ENCODE peak calls at places on chromosomes 11 and 22, in ten cellular contexts. One of them, this sample, is unnamed.

GRCh38 chr22:25749420-25750169 is 7.6 kb downstream of the MYO18B start:
- DNase-seq in MCF 10A: no peak
- DNase-seq in neural progenitor cell: no peak
- DNase-seq in IMR-90: no peak
- DNase-seq in lower leg skin: no peak
- DNase-seq in pancreas: no peak
- DNase-seq in bronchial epithelial cell: no peak
- DNase-seq in CD8-positive, alpha-beta T cell: no peak
- DNase-seq in thyroid gland: no peak
- DNase-seq in gastrocnemius medialis: peak
- DNase-seq in this sample: no peak

GRCh38 chr11:9231848-9232177 is 33.3 kb downstream of the DENND5A start:
- DNase-seq in IMR-90: peak
- DNase-seq in gastrocnemius medialis: no peak
- DNase-seq in thyroid gland: no peak
- DNase-seq in neural progenitor cell: no peak
- DNase-seq in MCF 10A: no peak
- DNase-seq in bronchial epithelial cell: no peak
- DNase-seq in lower leg skin: no peak
- DNase-seq in pancreas: no peak
- DNase-seq in CD8-positive, alpha-beta T cell: no peak
- DNase-seq in this sample: no peak

GRCh38 chr11:34356918-34357645 is 728 bp downstream of the ABTB2 start:
- DNase-seq in MCF 10A: peak
- DNase-seq in gastrocnemius medialis: peak
- DNase-seq in bronchial epithelial cell: peak
- DNase-seq in pancreas: peak
- DNase-seq in CD8-positive, alpha-beta T cell: no peak
- DNase-seq in lower leg skin: peak
- DNase-seq in IMR-90: peak
- DNase-seq in neural progenitor cell: peak
- DNase-seq in thyroid gland: peak
- DNase-seq in this sample: peak

GRCh38 chr11:68231598-68231997 is 18.5 kb upstream of the KMT5B start:
- DNase-seq in gastrocnemius medialis: no peak
- DNase-seq in CD8-positive, alpha-beta T cell: no peak
- DNase-seq in bronchial epithelial cell: no peak
- DNase-seq in MCF 10A: no peak
- DNase-seq in lower leg skin: no peak
- DNase-seq in IMR-90: no peak
- DNase-seq in neural progenitor cell: no peak
- DNase-seq in thyroid gland: no peak
- DNase-seq in pancreas: no peak
- DNase-seq in this sample: no peak

GRCh38 chr11:2559527-2560311 is 114.9 kb downstream of the KCNQ1 start:
- DNase-seq in CD8-positive, alpha-beta T cell: no peak
- DNase-seq in MCF 10A: no peak
- DNase-seq in IMR-90: no peak
- DNase-seq in neural progenitor cell: no peak
- DNase-seq in pancreas: no peak
- DNase-seq in thyroid gland: no peak
- DNase-seq in bronchial epithelial cell: no peak
- DNase-seq in lower leg skin: no peak
- DNase-seq in gastrocnemius medialis: no peak
- DNase-seq in this sample: no peak

GRCh38 chr11:2409026-2409553 is 8.5 kb downstream of the TSSC4 start:
- DNase-seq in CD8-positive, alpha-beta T cell: no peak
- DNase-seq in gastrocnemius medialis: no peak
- DNase-seq in bronchial epithelial cell: no peak
- DNase-seq in lower leg skin: no peak
- DNase-seq in thyroid gland: no peak
- DNase-seq in neural progenitor cell: no peak
- DNase-seq in IMR-90: no peak
- DNase-seq in MCF 10A: no peak
- DNase-seq in pancreas: no peak
- DNase-seq in this sample: no peak

GRCh38 chr11:73295259-73295995 is 12.6 kb upstream of the ARHGEF17 start:
- DNase-seq in neural progenitor cell: peak
- DNase-seq in gastrocnemius medialis: no peak
- DNase-seq in bronchial epithelial cell: peak
- DNase-seq in pancreas: no peak
- DNase-seq in thyroid gland: peak
- DNase-seq in MCF 10A: peak
- DNase-seq in CD8-positive, alpha-beta T cell: peak
- DNase-seq in IMR-90: peak
- DNase-seq in lower leg skin: no peak
- DNase-seq in this sample: no peak

GRCh38 chr11:129694538-129694937 is 121.1 kb upstream of the TMEM45B start:
- DNase-seq in pancreas: no peak
- DNase-seq in MCF 10A: peak
- DNase-seq in neural progenitor cell: no peak
- DNase-seq in gastrocnemius medialis: no peak
- DNase-seq in CD8-positive, alpha-beta T cell: no peak
- DNase-seq in thyroid gland: no peak
- DNase-seq in bronchial epithelial cell: no peak
- DNase-seq in IMR-90: no peak
- DNase-seq in lower leg skin: no peak
- DNase-seq in this sample: no peak

GRCh38 chr22:30947821-30948454 is 20.6 kb downstream of the MORC2 start:
- DNase-seq in thyroid gland: no peak
- DNase-seq in neural progenitor cell: peak
- DNase-seq in IMR-90: peak
- DNase-seq in bronchial epithelial cell: peak
- DNase-seq in gastrocnemius medialis: no peak
- DNase-seq in MCF 10A: peak
- DNase-seq in pancreas: no peak
- DNase-seq in CD8-positive, alpha-beta T cell: no peak
- DNase-seq in lower leg skin: no peak
- DNase-seq in this sample: peak

GRCh38 chr11:83610996-83611395 is 324.8 kb upstream of the CCDC90B start:
- DNase-seq in IMR-90: no peak
- DNase-seq in neural progenitor cell: no peak
- DNase-seq in bronchial epithelial cell: no peak
- DNase-seq in gastrocnemius medialis: no peak
- DNase-seq in CD8-positive, alpha-beta T cell: no peak
- DNase-seq in MCF 10A: no peak
- DNase-seq in lower leg skin: no peak
- DNase-seq in pancreas: no peak
- DNase-seq in thyroid gland: no peak
- DNase-seq in this sample: no peak

GRCh38 chr22:30891443-30891755 is 77.2 kb downstream of the MORC2 start:
- DNase-seq in IMR-90: no peak
- DNase-seq in lower leg skin: no peak
- DNase-seq in MCF 10A: no peak
- DNase-seq in gastrocnemius medialis: no peak
- DNase-seq in neural progenitor cell: no peak
- DNase-seq in bronchial epithelial cell: no peak
- DNase-seq in thyroid gland: no peak
- DNase-seq in CD8-positive, alpha-beta T cell: no peak
- DNase-seq in pancreas: peak
- DNase-seq in this sample: no peak

GRCh38 chr22:35634981-35635540 is 13.2 kb upstream of the APOL6 start:
- DNase-seq in bronchial epithelial cell: no peak
- DNase-seq in IMR-90: peak
- DNase-seq in pancreas: no peak
- DNase-seq in thyroid gland: no peak
- DNase-seq in MCF 10A: no peak
- DNase-seq in neural progenitor cell: no peak
- DNase-seq in CD8-positive, alpha-beta T cell: no peak
- DNase-seq in gastrocnemius medialis: no peak
- DNase-seq in lower leg skin: no peak
- DNase-seq in this sample: no peak

GRCh38 chr11:90846628-90847027 is 623.8 kb upstream of the CHORDC1 start:
- DNase-seq in thyroid gland: no peak
- DNase-seq in IMR-90: no peak
- DNase-seq in CD8-positive, alpha-beta T cell: no peak
- DNase-seq in lower leg skin: no peak
- DNase-seq in bronchial epithelial cell: no peak
- DNase-seq in gastrocnemius medialis: no peak
- DNase-seq in pancreas: no peak
- DNase-seq in neural progenitor cell: no peak
- DNase-seq in MCF 10A: no peak
- DNase-seq in this sample: no peak

GRCh38 chr22:49964493-49965290 is 4.1 kb downstream of the PIM3 start:
- DNase-seq in bronchial epithelial cell: no peak
- DNase-seq in thyroid gland: peak
- DNase-seq in pancreas: peak
- DNase-seq in CD8-positive, alpha-beta T cell: no peak
- DNase-seq in neural progenitor cell: peak
- DNase-seq in gastrocnemius medialis: peak
- DNase-seq in MCF 10A: no peak
- DNase-seq in lower leg skin: no peak
- DNase-seq in IMR-90: no peak
- DNase-seq in this sample: no peak

GRCh38 chr11:6210274-6210955 is 5.1 kb downstream of the C11orf42 start:
- DNase-seq in lower leg skin: no peak
- DNase-seq in thyroid gland: no peak
- DNase-seq in pancreas: no peak
- DNase-seq in bronchial epithelial cell: no peak
- DNase-seq in gastrocnemius medialis: no peak
- DNase-seq in neural progenitor cell: no peak
- DNase-seq in IMR-90: peak
- DNase-seq in CD8-positive, alpha-beta T cell: no peak
- DNase-seq in MCF 10A: no peak
- DNase-seq in this sample: peak

GRCh38 chr11:86274503-86274902 is 27.5 kb upstream of the HIKESHI start:
- DNase-seq in IMR-90: no peak
- DNase-seq in MCF 10A: peak
- DNase-seq in gastrocnemius medialis: no peak
- DNase-seq in lower leg skin: no peak
- DNase-seq in thyroid gland: no peak
- DNase-seq in CD8-positive, alpha-beta T cell: no peak
- DNase-seq in bronchial epithelial cell: no peak
- DNase-seq in neural progenitor cell: peak
- DNase-seq in pancreas: no peak
- DNase-seq in this sample: no peak
- TF ChIP-seq CTCF in IMR-90: peak
- TF ChIP-seq CTCF in MCF 10A: no peak
- TF ChIP-seq CTCF in gastrocnemius medialis: no peak
- TF ChIP-seq CTCF in lower leg skin: no peak
- TF ChIP-seq CTCF in thyroid gland: no peak
- TF ChIP-seq CTCF in CD8-positive, alpha-beta T cell: no peak
- TF ChIP-seq CTCF in bronchial epithelial cell: peak
- TF ChIP-seq CTCF in neural progenitor cell: peak
- TF ChIP-seq CTCF in pancreas: no peak
- TF ChIP-seq CTCF in this sample: no peak

GRCh38 chr11:16881074-16881709 is 133.0 kb downstream of the PLEKHA7 start:
- DNase-seq in lower leg skin: peak
- DNase-seq in gastrocnemius medialis: peak
- DNase-seq in bronchial epithelial cell: peak
- DNase-seq in thyroid gland: peak
- DNase-seq in pancreas: peak
- DNase-seq in neural progenitor cell: peak
- DNase-seq in IMR-90: peak
- DNase-seq in CD8-positive, alpha-beta T cell: no peak
- DNase-seq in MCF 10A: peak
- DNase-seq in this sample: no peak

GRCh38 chr11:16880184-16880583 is 134.0 kb downstream of the PLEKHA7 start:
- DNase-seq in CD8-positive, alpha-beta T cell: no peak
- DNase-seq in thyroid gland: no peak
- DNase-seq in neural progenitor cell: no peak
- DNase-seq in lower leg skin: no peak
- DNase-seq in gastrocnemius medialis: no peak
- DNase-seq in MCF 10A: no peak
- DNase-seq in pancreas: no peak
- DNase-seq in IMR-90: no peak
- DNase-seq in bronchial epithelial cell: no peak
- DNase-seq in this sample: no peak

GRCh38 chr11:16881766-16882165 is 132.4 kb downstream of the PLEKHA7 start:
- DNase-seq in IMR-90: no peak
- DNase-seq in thyroid gland: no peak
- DNase-seq in bronchial epithelial cell: no peak
- DNase-seq in MCF 10A: no peak
- DNase-seq in pancreas: no peak
- DNase-seq in CD8-positive, alpha-beta T cell: no peak
- DNase-seq in gastrocnemius medialis: no peak
- DNase-seq in lower leg skin: no peak
- DNase-seq in neural progenitor cell: no peak
- DNase-seq in this sample: no peak

GRCh38 chr11:16879690-16880089 is 134.5 kb downstream of the PLEKHA7 start:
- DNase-seq in CD8-positive, alpha-beta T cell: no peak
- DNase-seq in lower leg skin: no peak
- DNase-seq in pancreas: no peak
- DNase-seq in MCF 10A: no peak
- DNase-seq in bronchial epithelial cell: no peak
- DNase-seq in thyroid gland: no peak
- DNase-seq in gastrocnemius medialis: no peak
- DNase-seq in neural progenitor cell: no peak
- DNase-seq in IMR-90: no peak
- DNase-seq in this sample: no peak

DNA sequence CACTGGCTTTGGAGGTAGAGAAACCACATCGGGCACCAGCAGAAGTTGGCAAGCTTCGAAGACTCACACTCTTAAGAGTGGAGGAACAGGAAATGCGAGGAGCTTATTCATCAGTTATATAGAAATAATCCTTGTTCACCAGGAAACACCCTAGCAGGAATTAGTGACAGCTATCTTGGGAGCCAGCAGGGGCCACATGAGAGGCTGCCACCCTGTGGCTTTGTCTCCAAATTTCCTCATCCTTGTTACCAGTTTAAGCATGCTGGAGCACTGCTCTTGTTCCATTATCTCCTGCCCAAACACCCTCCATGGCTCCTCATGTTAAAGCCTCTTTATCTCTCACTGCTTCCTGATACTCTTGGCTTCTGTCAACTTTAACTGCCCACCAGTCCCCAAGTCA is 131.0 kb downstream of the PLEKHA7 start:
- DNase-seq in bronchial epithelial cell: peak
- DNase-seq in MCF 10A: peak
- DNase-seq in thyroid gland: peak
- DNase-seq in lower leg skin: peak
- DNase-seq in IMR-90: no peak
- DNase-seq in CD8-positive, alpha-beta T cell: no peak
- DNase-seq in gastrocnemius medialis: peak
- DNase-seq in pancreas: no peak
- DNase-seq in neural progenitor cell: no peak
- DNase-seq in this sample: no peak
- TF ChIP-seq CTCF in bronchial epithelial cell: peak
- TF ChIP-seq CTCF in MCF 10A: no peak
- TF ChIP-seq CTCF in thyroid gland: no peak
- TF ChIP-seq CTCF in lower leg skin: no peak
- TF ChIP-seq CTCF in IMR-90: no peak
- TF ChIP-seq CTCF in CD8-positive, alpha-beta T cell: no peak
- TF ChIP-seq CTCF in gastrocnemius medialis: peak
- TF ChIP-seq CTCF in pancreas: no peak
- TF ChIP-seq CTCF in neural progenitor cell: no peak
- TF ChIP-seq CTCF in this sample: no peak

GRCh38 chr22:44348963-44349950 is 36.5 kb upstream of the SHISAL1 start:
- DNase-seq in gastrocnemius medialis: no peak
- DNase-seq in CD8-positive, alpha-beta T cell: no peak
- DNase-seq in thyroid gland: no peak
- DNase-seq in lower leg skin: no peak
- DNase-seq in pancreas: no peak
- DNase-seq in bronchial epithelial cell: no peak
- DNase-seq in MCF 10A: no peak
- DNase-seq in IMR-90: peak
- DNase-seq in neural progenitor cell: no peak
- DNase-seq in this sample: no peak
- TF ChIP-seq CTCF in gastrocnemius medialis: no peak
- TF ChIP-seq CTCF in CD8-positive, alpha-beta T cell: no peak
- TF ChIP-seq CTCF in thyroid gland: no peak
- TF ChIP-seq CTCF in lower leg skin: no peak
- TF ChIP-seq CTCF in pancreas: no peak
- TF ChIP-seq CTCF in bronchial epithelial cell: no peak
- TF ChIP-seq CTCF in MCF 10A: no peak
- TF ChIP-seq CTCF in IMR-90: peak
- TF ChIP-seq CTCF in neural progenitor cell: no peak
- TF ChIP-seq CTCF in this sample: no peak

GRCh38 chr11:15707971-15708370 is 593.2 kb downstream of the INSC start:
- DNase-seq in bronchial epithelial cell: peak
- DNase-seq in MCF 10A: peak
- DNase-seq in thyroid gland: peak
- DNase-seq in neural progenitor cell: peak
- DNase-seq in CD8-positive, alpha-beta T cell: no peak
- DNase-seq in IMR-90: peak
- DNase-seq in gastrocnemius medialis: peak
- DNase-seq in pancreas: peak
- DNase-seq in lower leg skin: peak
- DNase-seq in this sample: no peak
- TF ChIP-seq CTCF in bronchial epithelial cell: no peak
- TF ChIP-seq CTCF in MCF 10A: no peak
- TF ChIP-seq CTCF in thyroid gland: no peak
- TF ChIP-seq CTCF in neural progenitor cell: no peak
- TF ChIP-seq CTCF in CD8-positive, alpha-beta T cell: no peak
- TF ChIP-seq CTCF in IMR-90: no peak
- TF ChIP-seq CTCF in gastrocnemius medialis: no peak
- TF ChIP-seq CTCF in pancreas: no peak
- TF ChIP-seq CTCF in lower leg skin: no peak
- TF ChIP-seq CTCF in this sample: no peak

This sample was measured in esophagus muscularis mucosa.